ENCODE peak calls at places on chromosomes 7 and 10, in five cellular contexts. C is HepG2, M is upper lobe of left lung, P is GM12878, X is K562. K is an unnamed sample.

GRCh38 chr10:45520476-45520875 is 146.5 kb downstream of the ALOX5 start:
- ATAC-seq in C (no peak), P (no peak), X (no peak), M (no peak), K (no peak)

GRCh38 chr7:43558071-43558470 is 24.8 kb upstream of the STK17A start:
- ATAC-seq in M (no peak), C (no peak), X (no peak), P (no peak), K (no peak)

GRCh38 chr7:142439739-142440138 is 181.9 kb upstream of the PRSS58 start:
- ATAC-seq in P (peak; percentile 54), X (no peak), M (no peak), C (no peak), K (no peak)

GRCh38 chr10:77081411-77082010 is 556.1 kb downstream of the KCNMA1 start:
- ATAC-seq in P (no peak), M (no peak), X (no peak), C (no peak), K (no peak)

GRCh38 chr10:88315746-88316145 is 267.4 kb downstream of the RNLS start:
- ATAC-seq in M (no peak), X (no peak), P (no peak), C (no peak), K (no peak)

GRCh38 chr10:43959364-43959763 is 310.7 kb upstream of the ZNF32 start:
- ATAC-seq in M (no peak), X (no peak), P (no peak), C (no peak), K (no peak)

GRCh38 chr10:79292789-79293746 is 54.2 kb upstream of the PPIF start:
- ATAC-seq in C (peak; percentile 75), P (peak; percentile 83), X (peak; percentile 95), M (no peak), K (no peak)

GRCh38 chr7:121271916-121272315 is 56.9 kb upstream of the WNT16 start:
- ATAC-seq in X (no peak), C (no peak), M (no peak), P (peak; percentile 71), K (no peak)

GRCh38 chr10:22086730-22087364 is 83.3 kb upstream of the DNAJC1 start:
- ATAC-seq in C (peak; percentile 99), X (peak; percentile 99), M (peak; percentile 62), P (no peak), K (peak; percentile 66)

GRCh38 chr7:97179454-97180104 is 62.1 kb downstream of the SDHAF3 start:
- ATAC-seq in C (peak; percentile 76), X (peak; percentile 96), M (peak; percentile 69), P (peak; percentile 89), K (no peak)

GRCh38 chr10:76311752-76312699 is 880.6 kb downstream of the LRMDA start:
- ATAC-seq in M (peak; percentile 73), P (peak; percentile 98), C (peak; percentile 100), X (peak; percentile 78), K (peak; percentile 46)

GRCh38 chr7:155310425-155311114 is 12.9 kb downstream of the INSIG1 start:
- ATAC-seq in M (no peak), C (no peak), X (peak; percentile 49), P (no peak), K (no peak)

GRCh38 chr7:155312108-155312507 is 14.4 kb downstream of the INSIG1 start:
- ATAC-seq in M (no peak), X (no peak), C (no peak), P (no peak), K (no peak)

GRCh38 chr7:155308330-155309020 is 10.8 kb downstream of the INSIG1 start:
- ATAC-seq in C (no peak), P (no peak), X (no peak), M (no peak), K (no peak)

GRCh38 chr7:155306677-155307470 is 9.2 kb downstream of the INSIG1 start:
- ATAC-seq in C (no peak), X (no peak), M (no peak), P (peak; percentile 18), K (no peak)

GRCh38 chr7:155309021-155309338 is 11.3 kb downstream of the INSIG1 start:
- ATAC-seq in X (no peak), M (no peak), P (no peak), C (no peak), K (no peak)
- TF ChIP-seq POLR2AphosphoS5 in X (peak; percentile 31), M (no peak), P (no peak), C (no peak), K (no peak)

DNA sequence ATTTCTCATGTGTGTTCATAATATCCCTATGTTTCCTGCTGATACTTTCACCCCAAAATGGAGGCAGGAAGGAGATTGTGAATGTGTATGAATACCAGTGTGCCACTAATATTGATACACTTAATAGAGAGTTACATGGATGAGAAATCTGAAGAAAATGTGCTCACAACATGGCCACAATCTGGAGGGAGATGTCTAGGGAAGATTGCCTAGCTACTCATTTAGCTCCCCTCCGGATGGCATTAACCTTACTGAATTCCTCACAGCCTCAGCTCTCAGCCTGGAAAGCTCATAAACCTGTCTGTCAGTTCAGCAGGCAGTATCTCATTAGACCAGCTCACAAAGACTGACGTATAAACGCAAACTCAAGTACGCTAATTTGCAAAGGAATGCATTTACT is 23.4 kb upstream of the DMTF1 start:
- ATAC-seq in M (no peak), C (no peak), P (no peak), X (peak; percentile 86), K (no peak)
- TF ChIP-seq EP300 in M (no peak), C (no peak), P (no peak), X (no peak), K (no peak)

GRCh38 chr10:267705-268104 is 132.4 kb downstream of the ZMYND11 start:
- ATAC-seq in P (no peak), M (no peak), X (no peak), C (no peak), K (no peak)
- TF ChIP-seq CTCF in P (no peak), M (no peak), X (no peak), C (no peak), K (no peak)

DNA sequence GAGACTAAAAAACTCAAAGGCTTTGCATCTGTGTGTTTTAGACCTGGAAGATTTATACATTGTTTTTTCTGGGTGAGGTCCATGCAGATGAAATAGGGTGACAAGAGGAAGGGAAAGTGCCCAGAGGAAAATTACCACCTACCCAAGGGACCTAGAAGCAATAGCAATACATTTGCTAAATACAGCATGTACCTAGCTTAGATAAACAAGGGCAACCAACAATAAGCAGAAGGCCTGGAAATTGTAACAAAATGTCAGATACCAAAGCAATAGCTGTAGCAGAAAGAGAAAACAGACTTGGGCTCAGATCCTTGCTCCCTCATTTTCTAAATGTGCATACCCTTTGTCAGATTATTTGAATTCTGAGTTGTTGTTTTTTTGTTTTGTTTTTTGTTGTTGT is 318.4 kb upstream of the KMT2E start:
- ATAC-seq in C (no peak), P (no peak), X (no peak), M (no peak), K (no peak)
- TF ChIP-seq POLR2AphosphoS5 in C (no peak), P (no peak), X (no peak), M (no peak), K (no peak)

GRCh38 chr7:12768948-12769347 is 81.5 kb downstream of the ARL4A start:
- ATAC-seq in M (no peak), C (no peak), P (no peak), X (no peak), K (no peak)

GRCh38 chr7:12772768-12773167 is 85.3 kb downstream of the ARL4A start:
- ATAC-seq in C (no peak), M (no peak), X (no peak), P (no peak), K (no peak)

GRCh38 chr7:12770227-12770975 is 83.0 kb downstream of the ARL4A start:
- ATAC-seq in M (peak; percentile 51), X (peak; percentile 56), C (no peak), P (no peak), K (no peak)

GRCh38 chr7:12769464-12769863 is 82.0 kb downstream of the ARL4A start:
- ATAC-seq in X (no peak), M (no peak), C (no peak), P (no peak), K (no peak)

GRCh38 chr7:12771378-12771877 is 84.0 kb downstream of the ARL4A start:
- ATAC-seq in M (no peak), P (no peak), X (peak; percentile 78), C (no peak), K (peak; percentile 66)
- TF ChIP-seq EP300 in M (no peak), P (no peak), X (peak; percentile 45), C (no peak), K (no peak)